ENCODE peak calls at places on chromosomes 12 and 14, in nine cellular contexts. R is HCT116, K is A549, Q is K562, A is SK-N-SH, V is endothelial cell of umbilical vein, H is H1, Y is GM12878, E is HepG2. Z is an unnamed sample.

GRCh38 chr12:77954156-77954555 is 123.5 kb downstream of the NAV3 start:
- DNase-seq in R (no peak), K (no peak), Q (no peak), A (no peak), V (peak; percentile 31), H (no peak), Y (no peak), E (no peak), Z (no peak)

GRCh38 chr12:127230843-127231260 is 1036.1 kb upstream of the TMEM132C start:
- DNase-seq in R (peak; percentile 48), K (no peak), Q (no peak), A (no peak), V (no peak), H (no peak), Y (no peak), E (no peak), Z (peak; percentile 7)

GRCh38 chr12:9071518-9071917 is 44.2 kb downstream of the A2M start:
- DNase-seq in R (no peak), K (no peak), Q (no peak), A (no peak), V (no peak), H (no peak), Y (no peak), E (no peak), Z (no peak)

GRCh38 chr14:73743431-73743931 is 29.3 kb upstream of the PNMA1 start:
- DNase-seq in R (no peak), K (no peak), Q (no peak), A (no peak), V (peak; percentile 67), H (no peak), Y (no peak), E (no peak), Z (peak; percentile 95)

GRCh38 chr12:60830381-60830780 is 1234.6 kb downstream of the SLC16A7 start:
- DNase-seq in R (no peak), K (no peak), Q (no peak), A (no peak), V (no peak), H (no peak), Y (no peak), E (no peak), Z (no peak)

GRCh38 chr12:569091-569676 is 94.1 kb downstream of the NINJ2 start:
- DNase-seq in R (no peak), K (no peak), Q (no peak), A (no peak), V (no peak), H (no peak), Y (no peak), E (no peak), Z (no peak)

GRCh38 chr14:103089386-103090335 is 4.9 kb upstream of the EXOC3L4 start:
- DNase-seq in R (no peak), K (no peak), Q (no peak), A (no peak), V (no peak), H (no peak), Y (no peak), E (no peak), Z (no peak)

GRCh38 chr14:35369701-35370191 is 34.8 kb downstream of the NFKBIA start:
- DNase-seq in R (no peak), K (peak; percentile 67), Q (no peak), A (no peak), V (no peak), H (no peak), Y (no peak), E (no peak), Z (no peak)

GRCh38 chr14:98943907-98944306 is 328.1 kb downstream of the BCL11B start:
- DNase-seq in R (no peak), K (no peak), Q (no peak), A (no peak), V (no peak), H (no peak), Y (no peak), E (no peak), Z (no peak)

GRCh38 chr12:54413284-54414190 is 5.5 kb downstream of the ITGA5 start:
- DNase-seq in R (no peak), K (no peak), Q (no peak), A (no peak), V (peak; percentile 85), H (no peak), Y (no peak), E (no peak), Z (peak; percentile 94)

GRCh38 chr12:8078400-8078799 is 3.7 kb upstream of the NECAP1 start:
- DNase-seq in R (peak; percentile 50), K (no peak), Q (peak; percentile 45), A (peak; percentile 64), V (peak; percentile 84), H (no peak), Y (no peak), E (no peak), Z (peak; percentile 79)

GRCh38 chr12:12128665-12129064 is 57.9 kb downstream of the BCL2L14 start:
- DNase-seq in R (no peak), K (no peak), Q (no peak), A (no peak), V (no peak), H (no peak), Y (no peak), E (no peak), Z (no peak)

GRCh38 chr12:91043408-91043807 is 14.4 kb downstream of the KERA start:
- DNase-seq in R (no peak), K (no peak), Q (no peak), A (no peak), V (no peak), H (no peak), Y (no peak), E (no peak), Z (no peak)

GRCh38 chr12:1828863-1829262 is 8.5 kb downstream of the LRTM2 start:
- DNase-seq in R (no peak), K (no peak), Q (no peak), A (no peak), V (no peak), H (no peak), Y (no peak), E (no peak), Z (no peak)

GRCh38 chr12:1826401-1826800 is 6.0 kb downstream of the LRTM2 start:
- DNase-seq in R (no peak), K (no peak), Q (no peak), A (no peak), V (no peak), H (no peak), Y (no peak), E (no peak), Z (no peak)

GRCh38 chr12:1825382-1826102 is 5.2 kb downstream of the LRTM2 start:
- DNase-seq in R (no peak), K (no peak), Q (no peak), A (no peak), V (no peak), H (no peak), Y (no peak), E (peak; percentile 75), Z (no peak)

GRCh38 chr12:1827806-1828805 is 7.7 kb downstream of the LRTM2 start:
- DNase-seq in R (no peak), K (no peak), Q (no peak), A (no peak), V (no peak), H (no peak), Y (no peak), E (no peak), Z (no peak)

DNA sequence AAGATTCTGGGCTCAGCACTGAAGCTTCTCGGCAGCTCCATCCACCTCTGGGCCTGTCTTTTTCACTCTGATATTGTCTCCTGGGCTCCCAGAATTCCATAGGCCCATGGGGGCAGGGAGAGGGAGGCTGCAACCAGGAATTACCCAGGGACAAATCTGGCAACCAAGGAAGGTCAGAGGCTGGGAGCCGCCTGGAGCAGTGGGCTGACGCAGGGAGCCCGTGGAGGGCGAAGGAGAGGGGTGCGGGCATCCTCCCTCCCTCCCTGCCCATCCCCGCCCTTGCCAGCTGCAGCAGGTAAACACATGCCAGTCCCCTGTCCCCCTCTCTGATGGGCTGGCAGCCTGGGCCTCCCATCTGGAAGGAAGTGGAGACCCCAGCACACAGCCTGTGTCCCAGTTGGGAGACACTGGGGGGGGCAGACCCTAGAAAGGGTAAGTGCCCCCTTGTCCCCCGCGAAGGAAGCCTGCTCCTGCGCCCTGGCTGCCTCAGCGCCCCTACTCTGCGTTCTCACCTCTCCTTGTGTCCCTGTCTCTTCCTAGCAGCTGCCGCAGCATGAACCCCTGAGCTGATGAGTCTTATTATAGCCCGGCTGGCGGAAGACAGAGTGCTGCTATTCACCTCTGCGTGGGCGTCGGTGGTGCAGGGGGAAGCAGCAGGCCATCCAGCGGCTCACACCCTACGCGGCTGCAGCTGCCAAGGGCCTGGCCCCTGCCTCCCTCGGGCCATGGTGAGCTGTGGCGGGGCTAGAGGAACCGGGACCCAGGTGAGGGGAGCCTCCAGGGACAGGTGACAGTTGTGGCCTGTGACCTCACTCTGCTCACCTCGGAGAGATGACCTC is 6.7 kb downstream of the LRTM2 start:
- DNase-seq in R (no peak), K (no peak), Q (no peak), A (no peak), V (no peak), H (no peak), Y (no peak), E (no peak), Z (peak; percentile 75)
- TF ChIP-seq MAX in R (no peak), K (no peak), Q (no peak), A (no peak), V (no peak), H (no peak), Y (no peak), E (no peak), Z (no peak)

GRCh38 chr12:104276192-104277131 is 27.1 kb upstream of the EID3 start:
- DNase-seq in R (no peak), K (no peak), Q (no peak), A (no peak), V (no peak), H (no peak), Y (no peak), E (no peak), Z (peak; percentile 37)
- H3K4me3 ChIP-seq in R (no peak overlapping the region), K (peak overlapping the region; percentile 25), Q (no peak overlapping the region), A (no peak overlapping the region), V (no peak overlapping the region), H (no peak overlapping the region), Y (peak overlapping the region; percentile 40), E (peak overlapping the region; percentile 33), Z (peak overlapping the region; percentile 25)

DNA sequence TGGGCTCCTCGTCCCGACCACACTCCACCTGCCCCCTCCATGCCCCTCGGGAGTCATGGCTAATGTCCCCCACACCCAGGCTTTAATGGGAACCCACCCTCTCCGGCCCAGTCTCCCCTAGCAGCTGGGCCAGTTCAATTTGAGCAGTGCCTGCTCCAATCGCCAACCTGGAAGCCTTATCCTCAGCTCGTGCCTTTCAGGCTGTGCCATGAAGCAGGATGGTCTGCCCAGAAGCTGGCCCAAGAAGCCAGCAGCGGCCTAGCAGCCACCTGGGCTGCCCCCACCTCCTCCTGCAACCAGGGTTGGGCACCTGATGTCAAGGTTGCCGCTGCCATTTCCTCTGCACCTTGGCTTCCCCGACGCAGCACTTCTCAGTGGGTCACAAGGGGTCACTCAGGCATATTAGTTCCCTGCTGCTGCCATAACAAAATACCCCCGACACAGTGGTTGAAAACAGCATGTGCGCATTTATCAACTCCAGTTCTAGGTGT is 2.3 kb upstream of the CLBA1 start:
- DNase-seq in R (no peak), K (no peak), Q (no peak), A (no peak), V (no peak), H (no peak), Y (no peak), E (no peak), Z (no peak)
- TF ChIP-seq MAX in R (no peak), K (no peak), Q (no peak), A (no peak), V (no peak), H (no peak), Y (no peak), E (no peak), Z (no peak)

DNA sequence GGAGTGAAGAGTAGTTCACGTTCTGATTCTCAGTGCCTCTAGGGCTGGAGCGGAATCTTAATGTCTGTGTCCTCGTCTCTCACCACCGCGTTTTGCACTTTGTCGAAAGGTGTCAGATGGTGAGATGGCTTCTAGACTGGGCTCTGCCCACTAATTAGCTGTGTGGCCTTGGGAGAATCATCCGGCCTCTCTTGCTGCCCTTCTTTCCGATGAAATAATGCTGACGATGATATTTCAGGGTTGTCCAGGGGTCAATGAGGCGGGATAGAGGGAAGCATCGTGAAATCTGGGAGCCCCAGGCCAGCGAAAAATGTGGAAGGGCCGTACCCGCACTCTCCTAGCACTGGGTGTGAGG is 805 bp upstream of the GALNT16 start:
- DNase-seq in R (no peak), K (no peak), Q (no peak), A (no peak), V (no peak), H (no peak), Y (no peak), E (no peak), Z (no peak)
- H3K4me3 ChIP-seq in R (no peak overlapping the region), K (peak overlapping the region; percentile 62), Q (no peak overlapping the region), A (peak overlapping the region; percentile 71), V (no peak overlapping the region), H (peak overlapping the region; percentile 84), Y (no peak overlapping the region), E (peak overlapping the region; percentile 67), Z (no peak overlapping the region)